ENCODE peak calls at places on chromosomes 2 and 18, in ten cellular contexts. O, T, Z, H, W, U, F, I, P and E are unnamed samples.

GRCh38 chr2:222733846-222734689 is 62.6 kb downstream of the MOGAT1 start:
- DNase-seq in O (no peak), T (peak), Z (no peak), H (no peak), W (no peak), U (no peak), F (no peak), I (no peak), P (no peak), E (peak)

GRCh38 chr2:197090713-197091367 is 164.3 kb upstream of the PGAP1 start:
- DNase-seq in O (no peak), T (no peak), Z (no peak), H (no peak), W (no peak), U (no peak), F (peak), I (no peak), P (no peak), E (no peak)

GRCh38 chr2:56148825-56149224 is 35.0 kb upstream of the CCDC85A start:
- DNase-seq in O (no peak), T (no peak), Z (no peak), H (no peak), W (no peak), U (no peak), F (no peak), I (no peak), P (no peak), E (no peak)

GRCh38 chr2:240586919-240587800 is 626 bp downstream of the CAPN10 start:
- DNase-seq in O (no peak), T (peak), Z (no peak), H (peak), W (peak), U (no peak), F (no peak), I (peak), P (no peak), E (peak)

GRCh38 chr18:35088931-35089330 is 47.7 kb downstream of the MAPRE2 start:
- DNase-seq in O (no peak), T (no peak), Z (peak), H (no peak), W (no peak), U (no peak), F (no peak), I (no peak), P (no peak), E (peak)

GRCh38 chr18:49819768-49820662 is 6.7 kb upstream of the ACAA2 start:
- DNase-seq in O (no peak), T (no peak), Z (no peak), H (peak), W (no peak), U (no peak), F (no peak), I (peak), P (no peak), E (no peak)

GRCh38 chr2:232421189-232421785 is 14.6 kb downstream of the ALPG start:
- DNase-seq in O (no peak), T (no peak), Z (no peak), H (no peak), W (no peak), U (no peak), F (no peak), I (no peak), P (no peak), E (no peak)

GRCh38 chr18:22930089-22930713 is 2.9 kb upstream of the RBBP8 start:
- DNase-seq in O (peak), T (peak), Z (peak), H (peak), W (peak), U (peak), F (peak), I (peak), P (peak), E (peak)

GRCh38 chr18:37243756-37244155 is 321.8 kb downstream of the CELF4 start:
- DNase-seq in O (no peak), T (no peak), Z (no peak), H (no peak), W (no peak), U (no peak), F (no peak), I (no peak), P (no peak), E (no peak)

GRCh38 chr2:86747708-86748627 is 27.9 kb downstream of the RMND5A start:
- DNase-seq in O (no peak), T (no peak), Z (peak), H (no peak), W (peak), U (no peak), F (no peak), I (no peak), P (no peak), E (peak)

GRCh38 chr2:235142588-235142987 is 190.8 kb downstream of the SH3BP4 start:
- DNase-seq in O (no peak), T (no peak), Z (no peak), H (no peak), W (no peak), U (no peak), F (no peak), I (no peak), P (no peak), E (no peak)

GRCh38 chr2:28674062-28674712 is 77.4 kb upstream of the PPP1CB start:
- DNase-seq in O (no peak), T (no peak), Z (no peak), H (no peak), W (no peak), U (no peak), F (no peak), I (no peak), P (no peak), E (peak)